ENCODE peak calls at places on chromosomes 3 and 15, in five cellular contexts. C, G, T, L and Z are unnamed samples.

GRCh38 chr3:186668426-186668825 is 2.6 kb downstream of the HRG start:
- DNase-seq in T (no peak), C (no peak), L (no peak), G (no peak), Z (no peak)

GRCh38 chr3:171804618-171805389 is 5.5 kb downstream of the PLD1 start:
- DNase-seq in C (peak), L (no peak), G (peak), T (no peak), Z (no peak)

GRCh38 chr3:136546718-136547117 is 205.5 kb downstream of the STAG1 start:
- DNase-seq in T (peak), G (no peak), C (no peak), L (no peak), Z (no peak)

GRCh38 chr15:94692697-94693096 is 461.3 kb downstream of the MCTP2 start:
- DNase-seq in C (no peak), G (no peak), L (no peak), T (no peak), Z (no peak)

GRCh38 chr3:132253262-132253878 is 63.8 kb upstream of the ACP3 start:
- DNase-seq in C (no peak), G (peak), T (peak), L (no peak), Z (no peak)

GRCh38 chr3:20574746-20575145 is 388.7 kb upstream of the SGO1 start:
- DNase-seq in T (peak), L (no peak), C (no peak), G (no peak), Z (no peak)

GRCh38 chr3:79572930-79573329 is 194.9 kb downstream of the ROBO1 start:
- DNase-seq in T (no peak), L (no peak), C (no peak), G (no peak), Z (no peak)

GRCh38 chr3:172824229-172824628 is 73.7 kb downstream of the ECT2 start:
- DNase-seq in C (no peak), L (no peak), T (no peak), G (no peak), Z (no peak)

GRCh38 chr3:141066593-141066860 is 15.4 kb downstream of the SPSB4 start:
- DNase-seq in C (no peak), L (no peak), G (no peak), T (no peak), Z (no peak)

GRCh38 chr3:107660316-107660976 is 137.7 kb downstream of the BBX start:
- DNase-seq in C (no peak), G (no peak), L (no peak), T (peak), Z (no peak)

GRCh38 chr3:185688808-185689207 is 102.7 kb downstream of the SENP2 start:
- DNase-seq in L (no peak), T (peak), C (no peak), G (no peak), Z (no peak)

GRCh38 chr15:81959196-81959595 is 86.6 kb downstream of the MEX3B start:
- DNase-seq in L (no peak), C (no peak), G (no peak), T (no peak), Z (no peak)

GRCh38 chr3:154758109-154758868 is 321.8 kb upstream of the MME start:
- DNase-seq in G (no peak), L (no peak), C (no peak), T (peak), Z (no peak)

GRCh38 chr15:47429376-47429775 is 287.9 kb upstream of the SEMA6D start:
- DNase-seq in C (no peak), G (no peak), L (no peak), T (no peak), Z (no peak)

GRCh38 chr3:138114988-138115971 is at the start of gene DZIP1L:
- DNase-seq in L (no peak), T (peak), G (peak), C (peak), Z (peak)

GRCh38 chr15:32694222-32694983 is 23.4 kb upstream of the GREM1 start:
- DNase-seq in G (no peak), C (no peak), T (no peak), L (no peak), Z (no peak)

GRCh38 chr3:31043184-31043819 is 148.8 kb upstream of the GADL1 start:
- DNase-seq in L (no peak), G (no peak), T (peak), C (no peak), Z (no peak)

GRCh38 chr15:89490550-89491315 is 5.7 kb downstream of the RHCG start:
- DNase-seq in C (no peak), G (no peak), L (no peak), T (no peak), Z (no peak)

GRCh38 chr15:49313650-49314049 is 109.4 kb upstream of the FGF7 start:
- DNase-seq in L (no peak), G (no peak), T (peak), C (no peak), Z (no peak)

GRCh38 chr15:63490345-63491034 is 13.9 kb upstream of the USP3 start:
- DNase-seq in T (no peak), L (no peak), G (no peak), C (no peak), Z (no peak)

DNA sequence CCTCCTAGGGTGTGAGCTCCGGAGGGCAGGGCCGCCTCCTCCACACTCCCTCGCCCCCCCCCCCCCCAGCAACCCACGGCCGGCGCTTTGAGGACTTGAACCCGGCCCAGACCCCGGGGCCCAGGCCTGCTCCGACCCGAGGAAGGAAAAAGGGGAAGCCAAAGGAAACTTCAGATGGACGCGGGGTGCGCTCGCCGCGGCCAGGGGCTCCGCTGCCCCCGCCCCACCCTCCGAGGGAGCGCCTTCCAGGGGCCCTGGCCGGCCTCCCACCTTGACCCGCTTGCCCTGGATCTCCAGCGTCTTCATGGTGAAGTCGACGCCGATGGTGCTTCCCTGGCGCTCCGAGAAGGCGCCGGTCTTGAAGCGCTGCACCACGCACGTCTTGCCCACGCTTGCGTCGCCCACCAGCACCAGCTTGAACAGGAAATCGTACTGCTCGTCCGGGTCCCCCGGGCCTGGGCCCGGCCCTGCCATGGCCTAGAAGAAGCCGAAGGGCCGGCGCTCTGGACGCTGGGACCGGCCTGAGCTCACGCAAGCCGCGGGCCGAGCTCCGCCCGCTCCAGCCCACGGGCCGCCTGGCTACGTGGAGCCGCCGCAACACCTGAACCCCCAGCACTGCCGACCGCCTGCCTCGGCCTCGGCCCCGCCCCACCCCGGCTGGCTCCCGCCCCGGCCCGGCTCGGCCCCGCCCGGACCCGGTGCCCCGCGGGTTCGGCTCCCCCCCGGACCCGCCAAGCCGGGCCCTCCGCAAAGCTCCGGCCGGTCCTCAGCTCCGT is 400 bp downstream of the RAB43 start:
- DNase-seq in C (peak), G (no peak), L (no peak), T (peak), Z (no peak)
- TF ChIP-seq POLR2A in C (peak), G (no peak), L (peak), T (peak), Z (peak)

DNA sequence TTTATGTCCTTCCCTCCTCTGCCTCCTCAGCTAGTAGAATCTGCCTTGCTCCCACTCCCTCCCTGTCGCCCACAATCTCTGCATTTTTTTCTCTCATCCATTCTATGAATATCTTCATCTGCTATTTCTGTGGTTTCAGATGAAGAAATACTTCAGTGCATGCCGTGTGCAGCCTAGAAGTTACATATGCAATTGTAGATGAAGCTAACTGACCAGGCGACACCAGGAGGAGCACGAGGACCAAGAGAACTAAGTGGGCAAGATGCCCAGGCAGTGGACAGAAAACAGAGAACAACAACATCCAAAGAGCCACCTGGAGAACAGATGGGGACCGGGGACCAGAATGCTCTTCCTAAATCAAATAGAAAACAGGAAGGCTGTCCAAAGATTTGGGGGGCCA is 121.4 kb upstream of the ATP11B start:
- DNase-seq in G (no peak), C (no peak), T (peak), L (no peak), Z (no peak)
- H3K4me3 ChIP-seq in G (no peak), C (no peak), T (no peak), L (no peak), Z (no peak)

GRCh38 chr3:196624008-196624790 is 15.3 kb upstream of the NRROS start:
- DNase-seq in T (no peak), C (no peak), L (no peak), G (no peak), Z (peak)
- TF ChIP-seq POLR2A in T (no peak), C (no peak), L (peak), G (no peak), Z (no peak)

DNA sequence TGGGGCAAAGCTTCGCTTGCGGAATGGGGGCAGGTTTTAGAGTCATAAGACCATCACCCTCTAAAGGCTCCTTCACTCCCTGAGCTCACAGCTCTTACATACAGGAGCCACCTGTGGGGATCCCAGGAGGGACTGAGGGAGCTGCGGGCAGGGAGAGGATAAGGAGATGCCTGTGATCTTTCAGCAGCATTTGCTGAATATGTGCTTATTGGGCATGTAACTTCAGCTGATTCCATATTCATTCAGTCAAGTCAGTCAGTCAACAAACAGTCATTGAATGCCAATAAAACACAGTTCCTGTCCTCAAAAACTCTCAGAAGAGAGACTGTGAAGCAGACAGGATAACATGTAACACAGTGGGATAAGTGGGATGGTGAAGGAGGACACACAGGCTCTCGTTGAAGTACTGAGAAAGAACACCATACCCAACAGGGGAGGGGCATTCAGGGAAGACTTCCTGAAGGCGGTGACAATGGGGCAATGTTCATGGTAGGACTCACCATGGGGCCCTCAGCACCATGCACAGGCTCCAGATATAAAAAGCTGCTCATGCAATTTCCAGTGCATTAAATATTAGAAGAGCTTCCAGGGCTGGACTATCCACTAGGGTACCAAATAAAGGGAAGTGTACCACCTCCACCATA is 240.9 kb downstream of the UACA start:
- DNase-seq in L (no peak), C (no peak), T (no peak), G (no peak), Z (no peak)
- H3K4me3 ChIP-seq in L (no peak), C (no peak), T (no peak), G (no peak), Z (no peak)

GRCh38 chr15:73633111-73633990 is at the start of gene NPTN:
- DNase-seq in C (peak), G (peak), T (peak), L (peak), Z (peak)
- TF ChIP-seq POLR2A in C (peak), G (peak), T (peak), L (peak), Z (peak)

GRCh38 chr3:99641984-99642383 is 3.6 kb downstream of the COL8A1 start:
- DNase-seq in L (no peak), T (no peak), G (no peak), C (no peak), Z (no peak)

GRCh38 chr3:99641480-99641879 is 3.1 kb downstream of the COL8A1 start:
- DNase-seq in C (no peak), G (no peak), L (no peak), T (no peak), Z (no peak)

GRCh38 chr3:99639579-99639978 is 1.2 kb downstream of the COL8A1 start:
- DNase-seq in T (peak), L (no peak), C (no peak), G (no peak), Z (no peak)

GRCh38 chr3:99638244-99638948 is at the start of gene COL8A1:
- DNase-seq in C (peak), T (peak), L (no peak), G (peak), Z (no peak)

GRCh38 chr3:99640214-99640851 is 1.9 kb downstream of the COL8A1 start:
- DNase-seq in T (peak), G (no peak), L (no peak), C (no peak), Z (no peak)
- H3K4me3 ChIP-seq in T (no peak), G (no peak), L (no peak), C (peak), Z (no peak)

GRCh38 chr3:39361252-39361927 is 21.8 kb upstream of the SLC25A38 start:
- DNase-seq in G (no peak), T (no peak), C (no peak), L (no peak), Z (no peak)
- TF ChIP-seq POLR2A in G (no peak), T (no peak), C (no peak), L (no peak), Z (no peak)

GRCh38 chr15:26632500-26632899 is 140.4 kb downstream of the GABRB3 start:
- DNase-seq in L (no peak), C (no peak), G (no peak), T (no peak), Z (no peak)

GRCh38 chr15:26630857-26631256 is 142.0 kb downstream of the GABRB3 start:
- DNase-seq in L (no peak), C (no peak), G (no peak), T (no peak), Z (no peak)

GRCh38 chr15:26628071-26628470 is 144.8 kb downstream of the GABRB3 start:
- DNase-seq in C (no peak), T (no peak), G (no peak), L (no peak), Z (no peak)

GRCh38 chr15:26631894-26632293 is 141.0 kb downstream of the GABRB3 start:
- DNase-seq in C (no peak), T (no peak), L (no peak), G (no peak), Z (no peak)

GRCh38 chr15:26628879-26629529 is 143.9 kb downstream of the GABRB3 start:
- DNase-seq in G (peak), C (peak), L (no peak), T (peak), Z (peak)
- H3K4me3 ChIP-seq in G (no peak), C (peak), L (no peak), T (peak), Z (peak)